ENCODE peak calls at places on chromosomes 13 and 19, in five cellular contexts. F is K562, M is brain microvascular endothelial cell, W is esophagus muscularis mucosa, X is dorsolateral prefrontal cortex. K is an unnamed sample.

GRCh38 chr19:49895566-49896297 is 955 bp downstream of the IL4I1 start:
- DNase-seq in X (no peak), W (no peak), M (no peak), F (no peak), K (no peak)

GRCh38 chr13:106372199-106373160 is 163.0 kb downstream of the EFNB2 start:
- DNase-seq in W (no peak), X (no peak), M (peak), F (no peak), K (peak)

GRCh38 chr13:114229486-114229885 is 5.2 kb upstream of the CDC16 start:
- DNase-seq in M (no peak), W (no peak), F (no peak), X (no peak), K (no peak)

GRCh38 chr13:48818495-48818961 is 157.2 kb upstream of the FNDC3A start:
- DNase-seq in W (no peak), X (no peak), M (peak), F (no peak), K (peak)

GRCh38 chr19:42254083-42254849 is 662 bp downstream of the ERF start:
- DNase-seq in W (peak), F (peak), X (peak), M (no peak), K (no peak)

GRCh38 chr13:74461011-74461410 is 326.8 kb upstream of the KLF12 start:
- DNase-seq in X (no peak), F (no peak), M (no peak), W (no peak), K (no peak)

GRCh38 chr19:19508217-19508616 is 7.1 kb downstream of the TSSK6 start:
- DNase-seq in M (no peak), W (no peak), F (no peak), X (no peak), K (no peak)

GRCh38 chr19:40921005-40921897 is 39.2 kb upstream of the CYP2A7 start:
- DNase-seq in M (no peak), W (no peak), F (no peak), X (no peak), K (no peak)

GRCh38 chr13:98581971-98582702 is 5.2 kb upstream of the STK24 start:
- DNase-seq in F (no peak), M (peak), W (no peak), X (no peak), K (no peak)

GRCh38 chr19:49875801-49876421 is 1.2 kb downstream of the AKT1S1 start:
- DNase-seq in W (no peak), F (peak), X (peak), M (no peak), K (no peak)

GRCh38 chr13:95579303-95579702 is 26.8 kb downstream of the CLDN10 start:
- DNase-seq in X (no peak), W (no peak), M (no peak), F (no peak), K (no peak)

GRCh38 chr19:48487944-48488343 is 18.8 kb downstream of the CYTH2 start:
- DNase-seq in M (no peak), F (no peak), X (peak), W (no peak), K (peak)

GRCh38 chr13:97629601-97630272 is 195.8 kb downstream of the RAP2A start:
- DNase-seq in F (no peak), X (peak), M (no peak), W (no peak), K (no peak)

GRCh38 chr19:11382898-11383705 is 1.0 kb downstream of the EPOR start:
- DNase-seq in X (no peak), W (no peak), F (peak), M (no peak), K (no peak)

GRCh38 chr13:40656358-40656757 is 10.1 kb downstream of the FOXO1 start:
- DNase-seq in X (no peak), F (no peak), W (no peak), M (no peak), K (no peak)

GRCh38 chr13:51832471-51833152 is 12.4 kb downstream of the TMEM272 start:
- DNase-seq in F (peak), M (no peak), W (no peak), X (no peak), K (no peak)

GRCh38 chr19:19155495-19156219 is 14.4 kb downstream of the MEF2B start:
- DNase-seq in M (no peak), W (no peak), X (no peak), F (no peak), K (no peak)

GRCh38 chr13:25469179-25469545 is 97.4 kb downstream of the ATP8A2 start:
- DNase-seq in X (no peak), F (no peak), M (no peak), W (no peak), K (no peak)

GRCh38 chr13:40595693-40596092 is 70.7 kb downstream of the FOXO1 start:
- DNase-seq in X (no peak), W (no peak), F (no peak), M (no peak), K (no peak)

GRCh38 chr13:114100446-114101320 is 31.7 kb downstream of the RASA3 start:
- DNase-seq in X (peak), F (no peak), M (no peak), W (no peak), K (no peak)

GRCh38 chr13:37686501-37686900 is 87.9 kb upstream of the POSTN start:
- DNase-seq in X (no peak), W (no peak), M (no peak), F (no peak), K (no peak)

DNA sequence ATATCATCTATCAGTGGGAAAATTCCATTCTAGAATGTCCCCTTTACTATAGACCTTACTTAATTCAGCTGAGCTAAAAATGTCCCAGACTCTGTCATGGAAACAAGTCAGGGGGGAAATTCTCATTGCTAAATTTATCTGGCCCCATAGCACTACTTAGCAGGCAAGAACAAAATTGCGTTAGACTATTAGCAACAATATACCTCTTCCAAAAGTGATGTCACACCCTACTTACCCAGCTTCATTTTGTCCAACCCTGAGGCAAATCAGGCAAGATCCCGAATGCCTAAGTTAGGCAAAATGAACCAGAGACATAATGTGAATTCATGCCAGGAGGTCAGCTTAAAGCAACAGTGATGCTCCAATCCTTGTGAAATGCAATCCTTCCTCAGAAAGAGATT is 93.6 kb downstream of the FRY start:
- DNase-seq in W (no peak), M (no peak), F (no peak), X (no peak), K (peak)
- H3K27ac ChIP-seq in W (peak), M (peak), F (no peak), X (no peak), K (no peak)

GRCh38 chr13:109610517-109610916 is 175.9 kb downstream of the IRS2 start:
- DNase-seq in F (peak), W (no peak), M (no peak), X (no peak), K (no peak)
- TF ChIP-seq CTCF in F (peak), W (no peak), M (peak), X (peak), K (peak)

GRCh38 chr13:92682832-92683517 is 543.6 kb upstream of the GPC6 start:
- DNase-seq in M (no peak), W (no peak), X (no peak), F (peak), K (no peak)
- H3K27ac ChIP-seq in M (no peak), W (no peak), X (no peak), F (no peak), K (no peak)

DNA sequence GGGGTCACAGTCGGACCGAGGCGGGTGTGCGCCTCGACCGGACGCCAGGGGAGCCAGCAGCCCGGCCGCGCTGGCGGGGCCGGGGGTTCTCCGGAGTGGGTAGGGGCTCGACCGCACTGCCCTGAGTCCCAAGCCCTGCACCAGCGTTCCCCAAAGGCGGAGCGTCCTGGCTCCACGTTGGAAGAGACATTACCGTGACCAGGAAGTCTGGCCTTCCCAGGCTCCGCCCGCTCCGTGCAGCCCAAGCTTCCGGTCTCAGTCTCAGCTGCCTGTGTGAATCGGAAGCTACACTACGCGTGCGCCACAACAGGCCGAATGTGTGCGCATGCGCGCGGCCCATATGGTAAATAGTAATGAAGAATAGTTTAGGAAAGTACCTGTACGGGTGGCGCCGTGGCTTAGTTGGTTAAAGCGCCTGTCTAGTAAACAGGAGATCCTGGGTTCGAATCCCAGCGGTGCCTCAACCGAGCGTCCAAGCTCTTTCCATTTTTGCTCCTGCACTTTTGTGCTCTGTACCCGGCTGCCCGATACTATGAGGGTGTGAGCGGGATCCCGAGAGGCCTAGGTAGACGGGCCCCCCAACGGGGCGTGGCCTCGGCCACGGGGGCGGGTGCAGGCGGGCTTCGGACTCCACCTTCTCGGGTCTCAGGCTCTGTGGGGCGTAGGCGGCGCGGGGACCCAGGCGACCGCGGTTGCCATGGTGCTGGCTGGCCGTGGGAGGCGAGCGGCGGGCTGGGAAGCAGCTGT is 17.3 kb upstream of the LRP3 start:
- DNase-seq in F (peak), W (peak), X (peak), M (peak), K (peak)
- TF ChIP-seq CTCF in F (no peak), W (peak), X (no peak), M (no peak), K (peak)